ENCODE peak calls at places on chromosomes 2 and 18, in eight cellular contexts. One of them, this sample, is unnamed.
A peak's percentile ranks its signal among the peaks of the same experiment; 100 is the strongest.

GRCh38 chr2:241598487-241598886 is 38.5 kb downstream of the THAP4 start:
- DNase-seq in sigmoid colon: no peak
- DNase-seq in epithelial cell of esophagus: peak; percentile 31
- DNase-seq in AG04449: no peak
- DNase-seq in fibroblast of lung: no peak
- DNase-seq in brain microvascular endothelial cell: no peak
- DNase-seq in tibial artery: no peak
- DNase-seq in right lobe of liver: no peak
- DNase-seq in this sample: no peak

GRCh38 chr2:128636802-128637147 is 318.1 kb upstream of the HS6ST1 start:
- DNase-seq in tibial artery: peak; percentile 28
- DNase-seq in AG04449: no peak
- DNase-seq in right lobe of liver: peak; percentile 22
- DNase-seq in fibroblast of lung: no peak
- DNase-seq in epithelial cell of esophagus: no peak
- DNase-seq in brain microvascular endothelial cell: no peak
- DNase-seq in sigmoid colon: no peak
- DNase-seq in this sample: no peak

GRCh38 chr18:3916082-3916481 is 466.1 kb downstream of the TGIF1 start:
- DNase-seq in AG04449: no peak
- DNase-seq in epithelial cell of esophagus: no peak
- DNase-seq in tibial artery: no peak
- DNase-seq in right lobe of liver: no peak
- DNase-seq in sigmoid colon: no peak
- DNase-seq in fibroblast of lung: no peak
- DNase-seq in brain microvascular endothelial cell: no peak
- DNase-seq in this sample: no peak

GRCh38 chr2:190809876-190810525 is 70.6 kb upstream of the GLS start:
- DNase-seq in fibroblast of lung: no peak
- DNase-seq in right lobe of liver: no peak
- DNase-seq in tibial artery: no peak
- DNase-seq in sigmoid colon: no peak
- DNase-seq in brain microvascular endothelial cell: no peak
- DNase-seq in AG04449: no peak
- DNase-seq in epithelial cell of esophagus: peak; percentile 63
- DNase-seq in this sample: no peak

GRCh38 chr18:7814754-7815315 is 247.7 kb downstream of the PTPRM start:
- DNase-seq in right lobe of liver: no peak
- DNase-seq in brain microvascular endothelial cell: no peak
- DNase-seq in tibial artery: no peak
- DNase-seq in sigmoid colon: no peak
- DNase-seq in fibroblast of lung: no peak
- DNase-seq in AG04449: no peak
- DNase-seq in epithelial cell of esophagus: no peak
- DNase-seq in this sample: no peak

GRCh38 chr2:64751286-64752260 is 97.9 kb upstream of the SERTAD2 start:
- DNase-seq in epithelial cell of esophagus: peak; percentile 93
- DNase-seq in AG04449: no peak
- DNase-seq in tibial artery: no peak
- DNase-seq in sigmoid colon: peak; percentile 100
- DNase-seq in right lobe of liver: peak; percentile 72
- DNase-seq in brain microvascular endothelial cell: peak; percentile 27
- DNase-seq in fibroblast of lung: peak; percentile 61
- DNase-seq in this sample: no peak

GRCh38 chr2:152525277-152525838 is 190.4 kb downstream of the FMNL2 start:
- DNase-seq in fibroblast of lung: no peak
- DNase-seq in right lobe of liver: no peak
- DNase-seq in AG04449: no peak
- DNase-seq in epithelial cell of esophagus: peak; percentile 81
- DNase-seq in sigmoid colon: no peak
- DNase-seq in brain microvascular endothelial cell: peak; percentile 45
- DNase-seq in tibial artery: peak; percentile 66
- DNase-seq in this sample: peak; percentile 91

GRCh38 chr2:121071058-121071504 is 213.9 kb downstream of the TFCP2L1 start:
- DNase-seq in fibroblast of lung: peak; percentile 51
- DNase-seq in brain microvascular endothelial cell: peak; percentile 64
- DNase-seq in epithelial cell of esophagus: peak; percentile 39
- DNase-seq in right lobe of liver: no peak
- DNase-seq in tibial artery: peak; percentile 82
- DNase-seq in AG04449: no peak
- DNase-seq in sigmoid colon: peak; percentile 77
- DNase-seq in this sample: peak; percentile 36

GRCh38 chr2:24659862-24660261 is 133.3 kb downstream of the PTRHD1 start:
- DNase-seq in brain microvascular endothelial cell: no peak
- DNase-seq in sigmoid colon: no peak
- DNase-seq in AG04449: no peak
- DNase-seq in fibroblast of lung: no peak
- DNase-seq in tibial artery: no peak
- DNase-seq in epithelial cell of esophagus: no peak
- DNase-seq in right lobe of liver: no peak
- DNase-seq in this sample: no peak

GRCh38 chr2:183919167-183919566 is 679.2 kb upstream of the ZNF804A start:
- DNase-seq in sigmoid colon: no peak
- DNase-seq in fibroblast of lung: no peak
- DNase-seq in brain microvascular endothelial cell: no peak
- DNase-seq in epithelial cell of esophagus: no peak
- DNase-seq in AG04449: no peak
- DNase-seq in right lobe of liver: no peak
- DNase-seq in tibial artery: no peak
- DNase-seq in this sample: no peak

GRCh38 chr18:8706981-8707940 is 1.9 kb downstream of the MTCL1 start:
- DNase-seq in epithelial cell of esophagus: peak; percentile 78
- DNase-seq in right lobe of liver: no peak
- DNase-seq in AG04449: no peak
- DNase-seq in brain microvascular endothelial cell: peak; percentile 70
- DNase-seq in tibial artery: peak; percentile 67
- DNase-seq in fibroblast of lung: peak; percentile 71
- DNase-seq in sigmoid colon: peak; percentile 87
- DNase-seq in this sample: peak; percentile 69

GRCh38 chr2:108858894-108859293 is 72.3 kb downstream of the CCDC138 start:
- DNase-seq in epithelial cell of esophagus: peak; percentile 43
- DNase-seq in sigmoid colon: no peak
- DNase-seq in fibroblast of lung: no peak
- DNase-seq in brain microvascular endothelial cell: peak; percentile 15
- DNase-seq in tibial artery: no peak
- DNase-seq in AG04449: no peak
- DNase-seq in right lobe of liver: no peak
- DNase-seq in this sample: peak; percentile 30

GRCh38 chr2:32011566-32011960 is 755 bp upstream of the MEMO1 start:
- DNase-seq in brain microvascular endothelial cell: no peak
- DNase-seq in fibroblast of lung: no peak
- DNase-seq in sigmoid colon: no peak
- DNase-seq in right lobe of liver: no peak
- DNase-seq in epithelial cell of esophagus: no peak
- DNase-seq in AG04449: no peak
- DNase-seq in tibial artery: no peak
- DNase-seq in this sample: no peak

GRCh38 chr2:63093512-63093911 is 42.9 kb downstream of the OTX1 start:
- DNase-seq in right lobe of liver: no peak
- DNase-seq in fibroblast of lung: no peak
- DNase-seq in AG04449: no peak
- DNase-seq in sigmoid colon: no peak
- DNase-seq in brain microvascular endothelial cell: no peak
- DNase-seq in epithelial cell of esophagus: no peak
- DNase-seq in tibial artery: no peak
- DNase-seq in this sample: no peak

DNA sequence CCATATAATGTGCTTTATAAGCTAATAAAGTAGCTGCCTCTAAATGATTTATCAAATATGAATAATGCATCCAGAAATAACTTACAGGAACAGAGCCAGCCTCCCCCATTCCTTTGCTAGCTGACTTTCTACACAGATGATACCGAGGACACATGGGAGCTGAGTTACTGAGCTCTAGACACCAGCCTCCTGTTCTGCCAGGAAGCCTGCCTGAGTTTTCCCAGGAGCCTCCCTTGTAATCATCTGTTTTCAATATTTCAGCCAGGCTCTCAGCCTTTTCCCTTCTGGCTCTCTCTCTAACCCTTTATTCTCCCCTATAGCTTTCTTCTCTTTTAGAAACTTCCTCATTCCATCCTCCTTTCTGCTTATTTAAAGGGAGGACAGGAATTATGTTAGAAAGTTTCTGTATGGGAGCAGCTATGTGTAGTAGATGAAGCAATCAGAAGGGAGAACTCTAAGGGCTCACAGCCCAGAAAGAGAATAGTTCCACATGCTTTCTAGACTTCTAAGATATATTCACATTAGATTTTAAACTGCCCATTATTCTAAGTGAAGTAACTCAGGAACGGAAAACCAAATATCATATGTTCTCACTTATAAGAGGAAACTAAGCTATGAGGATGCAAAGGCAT is 911.7 kb downstream of the TDRD15 start:
- DNase-seq in AG04449: no peak
- DNase-seq in tibial artery: no peak
- DNase-seq in epithelial cell of esophagus: no peak
- DNase-seq in fibroblast of lung: no peak
- DNase-seq in brain microvascular endothelial cell: no peak
- DNase-seq in right lobe of liver: no peak
- DNase-seq in sigmoid colon: no peak
- DNase-seq in this sample: no peak
- H3K4me3 ChIP-seq in AG04449: no peak overlapping the region
- H3K4me3 ChIP-seq in tibial artery: no peak overlapping the region
- H3K4me3 ChIP-seq in epithelial cell of esophagus: no peak overlapping the region
- H3K4me3 ChIP-seq in fibroblast of lung: no peak overlapping the region
- H3K4me3 ChIP-seq in brain microvascular endothelial cell: no peak overlapping the region
- H3K4me3 ChIP-seq in right lobe of liver: no peak overlapping the region
- H3K4me3 ChIP-seq in sigmoid colon: no peak overlapping the region
- H3K4me3 ChIP-seq in this sample: no peak overlapping the region

GRCh38 chr18:57913686-57914085 is 110.6 kb upstream of the ATP8B1 start:
- DNase-seq in epithelial cell of esophagus: no peak
- DNase-seq in brain microvascular endothelial cell: no peak
- DNase-seq in fibroblast of lung: no peak
- DNase-seq in right lobe of liver: no peak
- DNase-seq in AG04449: no peak
- DNase-seq in tibial artery: no peak
- DNase-seq in sigmoid colon: no peak
- DNase-seq in this sample: no peak

GRCh38 chr18:57910134-57910533 is 107.0 kb upstream of the ATP8B1 start:
- DNase-seq in brain microvascular endothelial cell: no peak
- DNase-seq in epithelial cell of esophagus: no peak
- DNase-seq in fibroblast of lung: no peak
- DNase-seq in right lobe of liver: no peak
- DNase-seq in tibial artery: no peak
- DNase-seq in AG04449: no peak
- DNase-seq in sigmoid colon: no peak
- DNase-seq in this sample: no peak

GRCh38 chr18:57909620-57910019 is 106.5 kb upstream of the ATP8B1 start:
- DNase-seq in right lobe of liver: no peak
- DNase-seq in brain microvascular endothelial cell: peak; percentile 53
- DNase-seq in sigmoid colon: no peak
- DNase-seq in fibroblast of lung: no peak
- DNase-seq in tibial artery: no peak
- DNase-seq in AG04449: no peak
- DNase-seq in epithelial cell of esophagus: peak; percentile 91
- DNase-seq in this sample: peak; percentile 47

GRCh38 chr18:57908092-57908491 is 105.0 kb upstream of the ATP8B1 start:
- DNase-seq in sigmoid colon: no peak
- DNase-seq in epithelial cell of esophagus: no peak
- DNase-seq in fibroblast of lung: no peak
- DNase-seq in brain microvascular endothelial cell: no peak
- DNase-seq in right lobe of liver: no peak
- DNase-seq in AG04449: no peak
- DNase-seq in tibial artery: no peak
- DNase-seq in this sample: no peak

GRCh38 chr18:57910817-57911216 is 107.7 kb upstream of the ATP8B1 start:
- DNase-seq in right lobe of liver: no peak
- DNase-seq in fibroblast of lung: no peak
- DNase-seq in AG04449: no peak
- DNase-seq in brain microvascular endothelial cell: no peak
- DNase-seq in epithelial cell of esophagus: no peak
- DNase-seq in tibial artery: no peak
- DNase-seq in sigmoid colon: no peak
- DNase-seq in this sample: no peak
- TF ChIP-seq CTCF in right lobe of liver: peak; percentile 24
- TF ChIP-seq CTCF in fibroblast of lung: peak; percentile 29
- TF ChIP-seq CTCF in AG04449: peak; percentile 11
- TF ChIP-seq CTCF in brain microvascular endothelial cell: peak; percentile 73
- TF ChIP-seq CTCF in epithelial cell of esophagus: peak; percentile 36
- TF ChIP-seq CTCF in tibial artery: no peak
- TF ChIP-seq CTCF in sigmoid colon: no peak
- TF ChIP-seq CTCF in this sample: peak; percentile 48

GRCh38 chr2:3729786-3730185 is 26.4 kb downstream of the DCDC2C start:
- DNase-seq in sigmoid colon: no peak
- DNase-seq in AG04449: no peak
- DNase-seq in tibial artery: no peak
- DNase-seq in epithelial cell of esophagus: no peak
- DNase-seq in fibroblast of lung: no peak
- DNase-seq in right lobe of liver: no peak
- DNase-seq in brain microvascular endothelial cell: no peak
- DNase-seq in this sample: no peak

GRCh38 chr2:3729055-3729448 is 25.7 kb downstream of the DCDC2C start:
- DNase-seq in fibroblast of lung: no peak
- DNase-seq in tibial artery: no peak
- DNase-seq in AG04449: no peak
- DNase-seq in epithelial cell of esophagus: no peak
- DNase-seq in right lobe of liver: no peak
- DNase-seq in brain microvascular endothelial cell: no peak
- DNase-seq in sigmoid colon: no peak
- DNase-seq in this sample: no peak

GRCh38 chr2:3728104-3729054 is 25.0 kb downstream of the DCDC2C start:
- DNase-seq in fibroblast of lung: peak; percentile 76
- DNase-seq in epithelial cell of esophagus: peak; percentile 38
- DNase-seq in tibial artery: no peak
- DNase-seq in brain microvascular endothelial cell: peak; percentile 32
- DNase-seq in right lobe of liver: no peak
- DNase-seq in sigmoid colon: no peak
- DNase-seq in AG04449: peak; percentile 14
- DNase-seq in this sample: peak; percentile 58

GRCh38 chr2:3731829-3732228 is 28.5 kb downstream of the DCDC2C start:
- DNase-seq in sigmoid colon: no peak
- DNase-seq in AG04449: no peak
- DNase-seq in right lobe of liver: no peak
- DNase-seq in tibial artery: no peak
- DNase-seq in fibroblast of lung: no peak
- DNase-seq in brain microvascular endothelial cell: no peak
- DNase-seq in epithelial cell of esophagus: no peak
- DNase-seq in this sample: no peak

GRCh38 chr2:3730646-3731045 is 27.3 kb downstream of the DCDC2C start:
- DNase-seq in right lobe of liver: no peak
- DNase-seq in sigmoid colon: no peak
- DNase-seq in fibroblast of lung: no peak
- DNase-seq in tibial artery: no peak
- DNase-seq in epithelial cell of esophagus: peak; percentile 44
- DNase-seq in AG04449: no peak
- DNase-seq in brain microvascular endothelial cell: peak; percentile 67
- DNase-seq in this sample: peak; percentile 14
- H3K4me3 ChIP-seq in right lobe of liver: no peak overlapping the region
- H3K4me3 ChIP-seq in sigmoid colon: no peak overlapping the region
- H3K4me3 ChIP-seq in fibroblast of lung: no peak overlapping the region
- H3K4me3 ChIP-seq in tibial artery: no peak overlapping the region
- H3K4me3 ChIP-seq in epithelial cell of esophagus: no peak overlapping the region
- H3K4me3 ChIP-seq in AG04449: no peak overlapping the region
- H3K4me3 ChIP-seq in brain microvascular endothelial cell: no peak overlapping the region
- H3K4me3 ChIP-seq in this sample: no peak overlapping the region

DNA sequence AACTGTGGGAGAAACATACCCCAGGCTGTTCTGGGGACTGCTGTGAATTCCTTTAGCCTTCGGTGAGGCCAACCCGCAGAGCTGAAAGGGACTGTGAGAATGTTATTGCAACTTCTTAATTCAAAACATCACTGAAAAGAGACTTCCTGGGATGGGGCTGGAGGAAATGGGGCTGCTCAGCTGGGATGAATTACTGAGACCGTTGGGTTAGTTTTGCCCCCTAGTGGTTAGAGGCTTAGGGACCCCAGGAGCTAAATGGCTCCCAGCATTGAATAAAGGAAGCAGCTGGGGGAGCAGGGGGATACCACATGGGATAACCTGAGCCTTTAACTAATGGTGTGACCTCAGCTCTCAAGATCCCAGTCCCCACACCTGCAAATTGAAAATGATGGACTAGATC is 941.1 kb upstream of the FANCL start:
- DNase-seq in brain microvascular endothelial cell: peak; percentile 35
- DNase-seq in tibial artery: no peak
- DNase-seq in epithelial cell of esophagus: no peak
- DNase-seq in sigmoid colon: no peak
- DNase-seq in fibroblast of lung: no peak
- DNase-seq in AG04449: no peak
- DNase-seq in right lobe of liver: no peak
- DNase-seq in this sample: peak; percentile 23
- TF ChIP-seq CTCF in brain microvascular endothelial cell: peak; percentile 68
- TF ChIP-seq CTCF in tibial artery: no peak
- TF ChIP-seq CTCF in epithelial cell of esophagus: peak; percentile 11
- TF ChIP-seq CTCF in sigmoid colon: peak; percentile 19
- TF ChIP-seq CTCF in fibroblast of lung: peak; percentile 27
- TF ChIP-seq CTCF in AG04449: peak; percentile 60
- TF ChIP-seq CTCF in right lobe of liver: peak; percentile 29
- TF ChIP-seq CTCF in this sample: peak; percentile 38